ENCODE peak calls at places on chromosomes 13 and 19, in five cellular contexts. B is hypothalamus, O is NB4, W is NCI-H748 treated with DMSO at 0.1 percent for 48 hours, E is skeletal muscle cell. T is an unnamed sample.

GRCh38 chr19:16654151-16654550 is 5.8 kb downstream of the SMIM7 start:
- DNase-seq in W (no peak), O (peak), E (no peak), B (no peak), T (no peak)

GRCh38 chr13:41015920-41016319 is 3.2 kb downstream of the ELF1 start:
- DNase-seq in W (no peak), O (no peak), B (no peak), E (no peak), T (no peak)

GRCh38 chr13:67392014-67392413 is 161.9 kb upstream of the PCDH9 start:
- DNase-seq in W (no peak), O (no peak), E (no peak), B (no peak), T (no peak)

GRCh38 chr19:36213793-36214387 is 575 bp downstream of the ZNF565 start:
- DNase-seq in W (peak), E (no peak), O (no peak), B (no peak), T (no peak)

GRCh38 chr13:25232937-25233515 is 54.3 kb downstream of the MTMR6 start:
- DNase-seq in W (peak), O (peak), E (no peak), B (no peak), T (no peak)

GRCh38 chr13:40342901-40343300 is 323.5 kb downstream of the FOXO1 start:
- DNase-seq in O (no peak), W (no peak), E (no peak), B (no peak), T (no peak)

GRCh38 chr19:871446-872265 is 12.2 kb downstream of the CFD start:
- DNase-seq in O (no peak), E (no peak), B (no peak), W (no peak), T (no peak)

GRCh38 chr13:31209172-31209818 is 9.5 kb downstream of the B3GLCT start:
- DNase-seq in E (peak), W (no peak), O (no peak), B (peak), T (no peak)

GRCh38 chr13:44188257-44188656 is 185.4 kb upstream of the SERP2 start:
- DNase-seq in E (peak), W (no peak), O (no peak), B (no peak), T (peak)

GRCh38 chr13:48741377-48741776 is 87.6 kb downstream of the CYSLTR2 start:
- DNase-seq in W (no peak), O (no peak), B (no peak), E (peak), T (no peak)

GRCh38 chr13:108657520-108657919 is 28.1 kb downstream of the MYO16 start:
- DNase-seq in W (no peak), B (no peak), O (no peak), E (no peak), T (no peak)

GRCh38 chr19:29260477-29261317 is 47.7 kb upstream of the UQCRFS1 start:
- DNase-seq in O (peak), E (no peak), W (peak), B (no peak), T (no peak)

GRCh38 chr13:97327521-97328221 is 105.5 kb downstream of the MBNL2 start:
- DNase-seq in E (no peak), B (no peak), W (no peak), O (no peak), T (no peak)

GRCh38 chr19:31350693-31351211 is 1.5 kb upstream of the TSHZ3 start:
- DNase-seq in W (no peak), B (peak), O (peak), E (no peak), T (no peak)

GRCh38 chr13:43432948-43433347 is 353.8 kb downstream of the ENOX1 start:
- DNase-seq in O (no peak), B (no peak), E (no peak), W (no peak), T (no peak)